ENCODE peak calls at places on chromosomes 6 and 20, in seven cellular contexts. One of them, this sample, is unnamed.

GRCh38 chr6:105189026-105189680 is 9.3 kb upstream of the POPDC3 start:
- DNase-seq in hepatocyte: no peak
- DNase-seq in H1: no peak
- DNase-seq in ovary: no peak
- DNase-seq in Peyer's patch: no peak
- DNase-seq in sciatic nerve: no peak
- DNase-seq in effector CD4-positive, alpha-beta T cell: no peak
- DNase-seq in this sample: no peak

GRCh38 chr6:135939216-135939610 is 87.7 kb downstream of the PDE7B start:
- DNase-seq in hepatocyte: peak
- DNase-seq in ovary: no peak
- DNase-seq in sciatic nerve: no peak
- DNase-seq in Peyer's patch: no peak
- DNase-seq in effector CD4-positive, alpha-beta T cell: no peak
- DNase-seq in H1: no peak
- DNase-seq in this sample: no peak

GRCh38 chr6:17015144-17015543 is 86.7 kb upstream of the STMND1 start:
- DNase-seq in Peyer's patch: no peak
- DNase-seq in ovary: no peak
- DNase-seq in effector CD4-positive, alpha-beta T cell: no peak
- DNase-seq in sciatic nerve: no peak
- DNase-seq in hepatocyte: no peak
- DNase-seq in H1: no peak
- DNase-seq in this sample: no peak

GRCh38 chr20:49228676-49229075 is 9.5 kb downstream of the DDX27 start:
- DNase-seq in ovary: no peak
- DNase-seq in sciatic nerve: no peak
- DNase-seq in hepatocyte: no peak
- DNase-seq in Peyer's patch: no peak
- DNase-seq in effector CD4-positive, alpha-beta T cell: no peak
- DNase-seq in H1: no peak
- DNase-seq in this sample: no peak

GRCh38 chr20:41249371-41249770 is 68.2 kb downstream of the ZHX3 start:
- DNase-seq in H1: no peak
- DNase-seq in effector CD4-positive, alpha-beta T cell: no peak
- DNase-seq in hepatocyte: peak
- DNase-seq in ovary: peak
- DNase-seq in Peyer's patch: peak
- DNase-seq in sciatic nerve: no peak
- DNase-seq in this sample: no peak

GRCh38 chr6:56954389-56955170 is at the start of gene BEND6:
- DNase-seq in sciatic nerve: peak
- DNase-seq in effector CD4-positive, alpha-beta T cell: no peak
- DNase-seq in Peyer's patch: peak
- DNase-seq in H1: peak
- DNase-seq in ovary: peak
- DNase-seq in hepatocyte: peak
- DNase-seq in this sample: no peak

GRCh38 chr20:52847739-52848359 is 124.3 kb upstream of the TSHZ2 start:
- DNase-seq in sciatic nerve: no peak
- DNase-seq in H1: no peak
- DNase-seq in hepatocyte: no peak
- DNase-seq in effector CD4-positive, alpha-beta T cell: no peak
- DNase-seq in ovary: no peak
- DNase-seq in Peyer's patch: no peak
- DNase-seq in this sample: no peak

GRCh38 chr6:123604067-123604466 is 32.7 kb downstream of the TRDN start:
- DNase-seq in Peyer's patch: no peak
- DNase-seq in hepatocyte: no peak
- DNase-seq in ovary: no peak
- DNase-seq in sciatic nerve: no peak
- DNase-seq in effector CD4-positive, alpha-beta T cell: no peak
- DNase-seq in H1: no peak
- DNase-seq in this sample: no peak

GRCh38 chr6:106059331-106059730 is 26.8 kb upstream of the PRDM1 start:
- DNase-seq in H1: no peak
- DNase-seq in effector CD4-positive, alpha-beta T cell: no peak
- DNase-seq in Peyer's patch: no peak
- DNase-seq in sciatic nerve: no peak
- DNase-seq in hepatocyte: no peak
- DNase-seq in ovary: no peak
- DNase-seq in this sample: no peak

GRCh38 chr6:149043476-149044130 is 273.9 kb upstream of the TAB2 start:
- DNase-seq in H1: peak
- DNase-seq in sciatic nerve: no peak
- DNase-seq in Peyer's patch: no peak
- DNase-seq in effector CD4-positive, alpha-beta T cell: no peak
- DNase-seq in hepatocyte: peak
- DNase-seq in ovary: no peak
- DNase-seq in this sample: no peak

GRCh38 chr20:21053002-21053762 is 53.0 kb downstream of the LINC00237 start:
- DNase-seq in hepatocyte: peak
- DNase-seq in Peyer's patch: no peak
- DNase-seq in ovary: no peak
- DNase-seq in effector CD4-positive, alpha-beta T cell: no peak
- DNase-seq in sciatic nerve: no peak
- DNase-seq in H1: peak
- DNase-seq in this sample: no peak

GRCh38 chr6:14983599-14984296 is 262.1 kb upstream of the JARID2 start:
- DNase-seq in ovary: no peak
- DNase-seq in effector CD4-positive, alpha-beta T cell: no peak
- DNase-seq in Peyer's patch: no peak
- DNase-seq in sciatic nerve: no peak
- DNase-seq in hepatocyte: no peak
- DNase-seq in H1: no peak
- DNase-seq in this sample: no peak

GRCh38 chr20:61690993-61691840 is 374.5 kb downstream of the TAF4 start:
- DNase-seq in H1: no peak
- DNase-seq in effector CD4-positive, alpha-beta T cell: no peak
- DNase-seq in ovary: no peak
- DNase-seq in sciatic nerve: no peak
- DNase-seq in hepatocyte: no peak
- DNase-seq in Peyer's patch: no peak
- DNase-seq in this sample: no peak